ENCODE peak calls at places on chromosomes 4 and X, in ten cellular contexts. One of them, this sample, is unnamed.

GRCh38 chrX:134186362-134187121 is 50.4 kb upstream of the CCDC160 start:
- DNase-seq in type B pancreatic cell: no peak
- DNase-seq in brain microvascular endothelial cell: no peak
- DNase-seq in choroid plexus epithelial cell: no peak
- DNase-seq in pancreas: no peak
- DNase-seq in right lobe of liver: no peak
- DNase-seq in lower lobe of right lung: no peak
- DNase-seq in lung: no peak
- DNase-seq in colonic mucosa: no peak
- DNase-seq in SK-N-SH: no peak
- DNase-seq in this sample: peak; percentile 80

GRCh38 chrX:1592863-1593201 is 1.4 kb downstream of the AKAP17A start:
- DNase-seq in type B pancreatic cell: no peak
- DNase-seq in brain microvascular endothelial cell: no peak
- DNase-seq in choroid plexus epithelial cell: no peak
- DNase-seq in pancreas: no peak
- DNase-seq in right lobe of liver: no peak
- DNase-seq in lower lobe of right lung: no peak
- DNase-seq in lung: no peak
- DNase-seq in colonic mucosa: no peak
- DNase-seq in SK-N-SH: peak; percentile 44
- DNase-seq in this sample: no peak

GRCh38 chrX:41010188-41010846 is 74.9 kb upstream of the USP9X start:
- DNase-seq in type B pancreatic cell: no peak
- DNase-seq in brain microvascular endothelial cell: peak; percentile 80
- DNase-seq in choroid plexus epithelial cell: peak; percentile 94
- DNase-seq in pancreas: peak; percentile 86
- DNase-seq in right lobe of liver: peak; percentile 79
- DNase-seq in lower lobe of right lung: peak; percentile 75
- DNase-seq in lung: peak; percentile 82
- DNase-seq in colonic mucosa: peak; percentile 82
- DNase-seq in SK-N-SH: peak; percentile 65
- DNase-seq in this sample: peak; percentile 72

GRCh38 chrX:126165721-126166401 is at the start of gene DCAF12L2:
- DNase-seq in type B pancreatic cell: no peak
- DNase-seq in brain microvascular endothelial cell: no peak
- DNase-seq in choroid plexus epithelial cell: no peak
- DNase-seq in pancreas: no peak
- DNase-seq in right lobe of liver: peak; percentile 11
- DNase-seq in lower lobe of right lung: peak; percentile 14
- DNase-seq in lung: no peak
- DNase-seq in colonic mucosa: no peak
- DNase-seq in SK-N-SH: peak; percentile 50
- DNase-seq in this sample: peak; percentile 10

GRCh38 chr4:153778383-153778782 is 10.5 kb downstream of the SFRP2 start:
- DNase-seq in type B pancreatic cell: no peak
- DNase-seq in brain microvascular endothelial cell: no peak
- DNase-seq in choroid plexus epithelial cell: no peak
- DNase-seq in pancreas: no peak
- DNase-seq in right lobe of liver: no peak
- DNase-seq in lower lobe of right lung: no peak
- DNase-seq in lung: no peak
- DNase-seq in colonic mucosa: no peak
- DNase-seq in SK-N-SH: no peak
- DNase-seq in this sample: no peak

GRCh38 chrX:15242899-15243555 is 26.9 kb downstream of the ASB9 start:
- DNase-seq in type B pancreatic cell: no peak
- DNase-seq in brain microvascular endothelial cell: peak; percentile 53
- DNase-seq in choroid plexus epithelial cell: peak; percentile 76
- DNase-seq in pancreas: no peak
- DNase-seq in right lobe of liver: no peak
- DNase-seq in lower lobe of right lung: no peak
- DNase-seq in lung: no peak
- DNase-seq in colonic mucosa: peak; percentile 56
- DNase-seq in SK-N-SH: peak; percentile 51
- DNase-seq in this sample: peak; percentile 64

GRCh38 chr4:26583538-26583864 is 383 bp upstream of the TBC1D19 start:
- DNase-seq in type B pancreatic cell: no peak
- DNase-seq in brain microvascular endothelial cell: no peak
- DNase-seq in choroid plexus epithelial cell: no peak
- DNase-seq in pancreas: no peak
- DNase-seq in right lobe of liver: no peak
- DNase-seq in lower lobe of right lung: no peak
- DNase-seq in lung: no peak
- DNase-seq in colonic mucosa: no peak
- DNase-seq in SK-N-SH: no peak
- DNase-seq in this sample: no peak

GRCh38 chrX:103254921-103255455 is at the start of gene TCEAL8:
- DNase-seq in type B pancreatic cell: no peak
- DNase-seq in brain microvascular endothelial cell: peak; percentile 63
- DNase-seq in choroid plexus epithelial cell: peak; percentile 84
- DNase-seq in pancreas: peak; percentile 66
- DNase-seq in right lobe of liver: peak; percentile 81
- DNase-seq in lower lobe of right lung: peak; percentile 89
- DNase-seq in lung: peak; percentile 76
- DNase-seq in colonic mucosa: peak; percentile 80
- DNase-seq in SK-N-SH: peak; percentile 60
- DNase-seq in this sample: peak; percentile 84

GRCh38 chrX:19613645-19614323 is 98.5 kb upstream of the MAP3K15 start:
- DNase-seq in type B pancreatic cell: no peak
- DNase-seq in brain microvascular endothelial cell: no peak
- DNase-seq in choroid plexus epithelial cell: no peak
- DNase-seq in pancreas: no peak
- DNase-seq in right lobe of liver: no peak
- DNase-seq in lower lobe of right lung: peak; percentile 69
- DNase-seq in lung: peak; percentile 73
- DNase-seq in colonic mucosa: peak; percentile 23
- DNase-seq in SK-N-SH: no peak
- DNase-seq in this sample: no peak

GRCh38 chrX:19616016-19616415 is 100.7 kb upstream of the MAP3K15 start:
- DNase-seq in type B pancreatic cell: no peak
- DNase-seq in brain microvascular endothelial cell: no peak
- DNase-seq in choroid plexus epithelial cell: no peak
- DNase-seq in pancreas: no peak
- DNase-seq in right lobe of liver: no peak
- DNase-seq in lower lobe of right lung: no peak
- DNase-seq in lung: no peak
- DNase-seq in colonic mucosa: no peak
- DNase-seq in SK-N-SH: no peak
- DNase-seq in this sample: no peak

GRCh38 chrX:19616959-19617358 is 101.7 kb upstream of the MAP3K15 start:
- DNase-seq in type B pancreatic cell: no peak
- DNase-seq in brain microvascular endothelial cell: no peak
- DNase-seq in choroid plexus epithelial cell: peak; percentile 8
- DNase-seq in pancreas: no peak
- DNase-seq in right lobe of liver: no peak
- DNase-seq in lower lobe of right lung: no peak
- DNase-seq in lung: no peak
- DNase-seq in colonic mucosa: no peak
- DNase-seq in SK-N-SH: no peak
- DNase-seq in this sample: no peak

GRCh38 chrX:19611636-19612376 is 96.5 kb upstream of the MAP3K15 start:
- DNase-seq in type B pancreatic cell: no peak
- DNase-seq in brain microvascular endothelial cell: no peak
- DNase-seq in choroid plexus epithelial cell: no peak
- DNase-seq in pancreas: no peak
- DNase-seq in right lobe of liver: no peak
- DNase-seq in lower lobe of right lung: no peak
- DNase-seq in lung: no peak
- DNase-seq in colonic mucosa: no peak
- DNase-seq in SK-N-SH: no peak
- DNase-seq in this sample: no peak

DNA sequence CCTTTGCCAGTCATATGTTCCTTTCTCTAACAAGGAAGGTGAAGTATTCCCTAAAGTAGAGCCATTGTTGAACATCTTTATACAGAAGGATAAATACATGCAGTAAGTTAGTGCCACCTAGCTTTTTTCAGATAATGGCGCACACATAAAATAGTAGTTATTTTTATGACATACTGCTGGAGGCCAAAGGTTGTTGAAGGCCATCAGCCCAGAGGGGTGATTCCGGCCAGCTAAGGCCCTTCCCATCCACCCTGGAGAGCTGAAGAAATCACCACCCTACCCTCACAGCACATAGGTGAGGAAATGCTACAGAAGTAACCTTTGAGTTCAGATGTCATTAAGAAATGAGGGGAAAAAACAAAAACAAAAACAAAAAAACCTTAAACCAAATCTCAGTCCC is 102.2 kb upstream of the MAP3K15 start:
- DNase-seq in type B pancreatic cell: no peak
- DNase-seq in brain microvascular endothelial cell: no peak
- DNase-seq in choroid plexus epithelial cell: no peak
- DNase-seq in pancreas: no peak
- DNase-seq in right lobe of liver: no peak
- DNase-seq in lower lobe of right lung: no peak
- DNase-seq in lung: no peak
- DNase-seq in colonic mucosa: no peak
- DNase-seq in SK-N-SH: no peak
- DNase-seq in this sample: no peak
- TF ChIP-seq CTCF in type B pancreatic cell: no peak
- TF ChIP-seq CTCF in brain microvascular endothelial cell: no peak
- TF ChIP-seq CTCF in choroid plexus epithelial cell: peak; percentile 2
- TF ChIP-seq CTCF in pancreas: no peak
- TF ChIP-seq CTCF in right lobe of liver: no peak
- TF ChIP-seq CTCF in lower lobe of right lung: no peak
- TF ChIP-seq CTCF in lung: no peak
- TF ChIP-seq CTCF in colonic mucosa: no peak
- TF ChIP-seq CTCF in SK-N-SH: peak; percentile 37
- TF ChIP-seq CTCF in this sample: no peak

GRCh38 chr4:144647095-144647959 is 1.4 kb downstream of the HHIP start:
- DNase-seq in type B pancreatic cell: no peak
- DNase-seq in brain microvascular endothelial cell: peak; percentile 49
- DNase-seq in choroid plexus epithelial cell: peak; percentile 77
- DNase-seq in pancreas: no peak
- DNase-seq in right lobe of liver: no peak
- DNase-seq in lower lobe of right lung: no peak
- DNase-seq in lung: no peak
- DNase-seq in colonic mucosa: no peak
- DNase-seq in SK-N-SH: peak; percentile 10
- DNase-seq in this sample: peak; percentile 45

GRCh38 chr4:144645621-144646522 is at the start of gene HHIP:
- DNase-seq in type B pancreatic cell: peak; percentile 77
- DNase-seq in brain microvascular endothelial cell: peak; percentile 87
- DNase-seq in choroid plexus epithelial cell: peak; percentile 83
- DNase-seq in pancreas: peak; percentile 58
- DNase-seq in right lobe of liver: peak; percentile 25
- DNase-seq in lower lobe of right lung: peak; percentile 74
- DNase-seq in lung: peak; percentile 49
- DNase-seq in colonic mucosa: peak; percentile 27
- DNase-seq in SK-N-SH: peak; percentile 70
- DNase-seq in this sample: peak; percentile 43

GRCh38 chr4:144645102-144645469 is 870 bp upstream of the HHIP start:
- DNase-seq in type B pancreatic cell: no peak
- DNase-seq in brain microvascular endothelial cell: no peak
- DNase-seq in choroid plexus epithelial cell: peak; percentile 19
- DNase-seq in pancreas: peak; percentile 14
- DNase-seq in right lobe of liver: no peak
- DNase-seq in lower lobe of right lung: peak; percentile 53
- DNase-seq in lung: peak; percentile 33
- DNase-seq in colonic mucosa: no peak
- DNase-seq in SK-N-SH: peak; percentile 17
- DNase-seq in this sample: no peak

GRCh38 chr4:144648042-144648441 is 2.1 kb downstream of the HHIP start:
- DNase-seq in type B pancreatic cell: no peak
- DNase-seq in brain microvascular endothelial cell: no peak
- DNase-seq in choroid plexus epithelial cell: peak; percentile 17
- DNase-seq in pancreas: no peak
- DNase-seq in right lobe of liver: no peak
- DNase-seq in lower lobe of right lung: no peak
- DNase-seq in lung: no peak
- DNase-seq in colonic mucosa: no peak
- DNase-seq in SK-N-SH: no peak
- DNase-seq in this sample: no peak

DNA sequence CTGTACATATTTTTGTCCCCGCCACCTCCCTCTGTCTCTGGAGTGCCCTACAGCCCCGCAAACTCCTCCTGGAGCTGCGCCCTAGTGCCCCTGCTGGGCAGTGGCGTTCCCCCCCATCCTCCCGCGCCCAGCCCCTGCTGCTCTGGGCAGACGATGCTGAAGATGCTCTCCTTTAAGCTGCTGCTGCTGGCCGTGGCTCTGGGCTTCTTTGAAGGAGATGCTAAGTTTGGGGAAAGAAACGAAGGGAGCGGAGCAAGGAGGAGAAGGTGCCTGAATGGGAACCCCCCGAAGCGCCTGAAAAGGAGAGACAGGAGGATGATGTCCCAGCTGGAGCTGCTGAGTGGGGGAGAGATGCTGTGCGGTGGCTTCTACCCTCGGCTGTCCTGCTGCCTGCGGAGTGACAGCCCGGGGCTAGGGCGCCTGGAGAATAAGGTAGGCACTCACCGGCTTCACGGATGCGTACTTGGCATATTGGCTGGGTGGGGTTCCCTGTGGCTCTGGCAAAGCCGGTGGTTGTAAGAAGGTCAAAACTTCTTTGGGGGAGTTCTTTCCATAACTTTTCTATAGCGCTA is 653 bp downstream of the HHIP start:
- DNase-seq in type B pancreatic cell: no peak
- DNase-seq in brain microvascular endothelial cell: no peak
- DNase-seq in choroid plexus epithelial cell: peak; percentile 24
- DNase-seq in pancreas: peak; percentile 11
- DNase-seq in right lobe of liver: no peak
- DNase-seq in lower lobe of right lung: no peak
- DNase-seq in lung: no peak
- DNase-seq in colonic mucosa: no peak
- DNase-seq in SK-N-SH: peak; percentile 62
- DNase-seq in this sample: peak; percentile 14
- TF ChIP-seq CTCF in type B pancreatic cell: peak; percentile 32
- TF ChIP-seq CTCF in brain microvascular endothelial cell: peak; percentile 67
- TF ChIP-seq CTCF in choroid plexus epithelial cell: peak; percentile 40
- TF ChIP-seq CTCF in pancreas: no peak
- TF ChIP-seq CTCF in right lobe of liver: no peak
- TF ChIP-seq CTCF in lower lobe of right lung: no peak
- TF ChIP-seq CTCF in lung: no peak
- TF ChIP-seq CTCF in colonic mucosa: no peak
- TF ChIP-seq CTCF in SK-N-SH: peak; percentile 53
- TF ChIP-seq CTCF in this sample: no peak

GRCh38 chr4:164930647-164931046 is 46.8 kb downstream of the TRIM61 start:
- DNase-seq in type B pancreatic cell: no peak
- DNase-seq in brain microvascular endothelial cell: no peak
- DNase-seq in choroid plexus epithelial cell: no peak
- DNase-seq in pancreas: no peak
- DNase-seq in right lobe of liver: no peak
- DNase-seq in lower lobe of right lung: no peak
- DNase-seq in lung: no peak
- DNase-seq in colonic mucosa: no peak
- DNase-seq in SK-N-SH: no peak
- DNase-seq in this sample: no peak

GRCh38 chr4:164931551-164932324 is 45.7 kb downstream of the TRIM61 start:
- DNase-seq in type B pancreatic cell: no peak
- DNase-seq in brain microvascular endothelial cell: peak; percentile 17
- DNase-seq in choroid plexus epithelial cell: no peak
- DNase-seq in pancreas: no peak
- DNase-seq in right lobe of liver: no peak
- DNase-seq in lower lobe of right lung: no peak
- DNase-seq in lung: no peak
- DNase-seq in colonic mucosa: no peak
- DNase-seq in SK-N-SH: no peak
- DNase-seq in this sample: no peak

GRCh38 chr4:164933244-164933643 is 44.2 kb downstream of the TRIM61 start:
- DNase-seq in type B pancreatic cell: no peak
- DNase-seq in brain microvascular endothelial cell: no peak
- DNase-seq in choroid plexus epithelial cell: no peak
- DNase-seq in pancreas: no peak
- DNase-seq in right lobe of liver: no peak
- DNase-seq in lower lobe of right lung: no peak
- DNase-seq in lung: no peak
- DNase-seq in colonic mucosa: no peak
- DNase-seq in SK-N-SH: no peak
- DNase-seq in this sample: no peak

GRCh38 chr4:164937576-164938270 is 39.7 kb downstream of the TRIM61 start:
- DNase-seq in type B pancreatic cell: no peak
- DNase-seq in brain microvascular endothelial cell: peak; percentile 22
- DNase-seq in choroid plexus epithelial cell: peak; percentile 70
- DNase-seq in pancreas: no peak
- DNase-seq in right lobe of liver: peak; percentile 49
- DNase-seq in lower lobe of right lung: no peak
- DNase-seq in lung: no peak
- DNase-seq in colonic mucosa: no peak
- DNase-seq in SK-N-SH: no peak
- DNase-seq in this sample: peak; percentile 7

DNA sequence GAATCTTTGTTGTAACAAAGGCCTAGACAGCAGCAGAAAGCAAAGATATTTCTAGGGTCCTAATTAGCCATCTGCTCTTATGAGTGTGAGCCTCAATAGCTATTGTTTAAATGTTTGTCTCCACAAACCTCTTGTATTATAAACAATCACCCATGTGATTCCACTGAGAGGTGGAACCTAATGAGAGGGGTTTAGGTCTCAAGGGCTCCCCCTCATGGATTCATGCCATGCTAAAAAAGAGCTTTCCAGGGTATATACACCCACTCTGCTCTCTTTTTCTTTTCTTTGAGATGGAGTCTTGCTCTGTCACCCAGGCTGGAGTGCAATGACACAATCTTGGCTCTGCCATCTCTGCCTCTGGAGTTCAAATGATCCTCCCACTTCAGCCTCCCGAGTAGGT is 42.1 kb downstream of the TRIM61 start:
- DNase-seq in type B pancreatic cell: no peak
- DNase-seq in brain microvascular endothelial cell: peak; percentile 11
- DNase-seq in choroid plexus epithelial cell: peak; percentile 14
- DNase-seq in pancreas: no peak
- DNase-seq in right lobe of liver: no peak
- DNase-seq in lower lobe of right lung: no peak
- DNase-seq in lung: no peak
- DNase-seq in colonic mucosa: no peak
- DNase-seq in SK-N-SH: peak; percentile 17
- DNase-seq in this sample: peak; percentile 3
- TF ChIP-seq CTCF in type B pancreatic cell: peak; percentile 42
- TF ChIP-seq CTCF in brain microvascular endothelial cell: peak; percentile 40
- TF ChIP-seq CTCF in choroid plexus epithelial cell: peak; percentile 27
- TF ChIP-seq CTCF in pancreas: no peak
- TF ChIP-seq CTCF in right lobe of liver: no peak
- TF ChIP-seq CTCF in lower lobe of right lung: no peak
- TF ChIP-seq CTCF in lung: no peak
- TF ChIP-seq CTCF in colonic mucosa: no peak
- TF ChIP-seq CTCF in SK-N-SH: peak; percentile 22
- TF ChIP-seq CTCF in this sample: no peak

DNA sequence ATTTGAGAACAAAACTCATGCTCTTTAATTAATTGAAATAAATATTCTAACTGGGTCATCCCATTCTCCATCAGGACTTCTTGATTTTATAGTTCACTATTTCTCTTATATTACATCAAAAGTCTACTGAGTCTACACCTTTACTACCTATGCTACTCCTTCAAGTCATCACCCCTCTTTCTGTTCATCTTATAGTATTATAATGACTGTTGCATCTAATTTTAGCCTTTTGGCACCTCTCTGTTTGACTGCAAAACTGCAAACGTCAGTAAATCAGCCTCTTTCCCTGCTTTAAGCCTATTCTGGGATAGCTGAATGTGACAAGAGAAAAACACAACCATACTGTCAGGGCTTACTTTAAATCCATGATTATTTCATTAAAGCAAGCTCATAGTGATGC is 639.1 kb downstream of the GABRG1 start:
- DNase-seq in type B pancreatic cell: no peak
- DNase-seq in brain microvascular endothelial cell: no peak
- DNase-seq in choroid plexus epithelial cell: no peak
- DNase-seq in pancreas: no peak
- DNase-seq in right lobe of liver: no peak
- DNase-seq in lower lobe of right lung: no peak
- DNase-seq in lung: no peak
- DNase-seq in colonic mucosa: no peak
- DNase-seq in SK-N-SH: no peak
- DNase-seq in this sample: no peak
- TF ChIP-seq CTCF in type B pancreatic cell: no peak
- TF ChIP-seq CTCF in brain microvascular endothelial cell: no peak
- TF ChIP-seq CTCF in choroid plexus epithelial cell: no peak
- TF ChIP-seq CTCF in pancreas: no peak
- TF ChIP-seq CTCF in right lobe of liver: no peak
- TF ChIP-seq CTCF in lower lobe of right lung: no peak
- TF ChIP-seq CTCF in lung: no peak
- TF ChIP-seq CTCF in colonic mucosa: no peak
- TF ChIP-seq CTCF in SK-N-SH: no peak
- TF ChIP-seq CTCF in this sample: no peak

This sample was measured in activated CD8-positive, alpha-beta T cell treated with anti-CD3 and anti-CD28 coated beads for 36 hours.